ENCODE peak calls at places on chromosomes 11 and 22, in nine cellular contexts. H, Z, D, V, Y, X, J, G and U are unnamed samples. For H3K4me1, the result is how much of the 10 kb centered on the place peaks cover.

GRCh38 chr11:85619497-85619896 is 7.6 kb downstream of the DLG2 start:
- DNase-seq in H (no peak), Z (no peak), D (no peak), V (no peak), Y (peak), X (no peak), J (no peak), G (no peak), U (no peak)

GRCh38 chr22:49690454-49690853 is 137.2 kb downstream of the BRD1 start:
- DNase-seq in H (no peak), Z (no peak), D (no peak), V (no peak), Y (no peak), X (no peak), J (no peak), G (no peak), U (peak)

GRCh38 chr11:114209343-114209742 is 86.9 kb upstream of the NNMT start:
- DNase-seq in H (no peak), Z (no peak), D (no peak), V (no peak), Y (no peak), X (no peak), J (no peak), G (peak), U (no peak)

GRCh38 chr22:17257578-17257977 is 38.3 kb upstream of the ADA2 start:
- DNase-seq in H (no peak), Z (no peak), D (no peak), V (no peak), Y (no peak), X (no peak), J (no peak), G (peak), U (no peak)

GRCh38 chr11:5307256-5308019 is 5.7 kb upstream of the OR51B4 start:
- DNase-seq in H (no peak), Z (no peak), D (no peak), V (no peak), Y (no peak), X (no peak), J (no peak), G (no peak), U (no peak)

GRCh38 chr11:17552041-17552355 is 4.9 kb downstream of the OTOG start:
- DNase-seq in H (no peak), Z (no peak), D (no peak), V (no peak), Y (no peak), X (no peak), J (no peak), G (no peak), U (no peak)

GRCh38 chr11:35791088-35791958 is 128.7 kb downstream of the TRIM44 start:
- DNase-seq in H (no peak), Z (no peak), D (no peak), V (peak), Y (no peak), X (no peak), J (peak), G (no peak), U (no peak)

GRCh38 chr22:30867746-30868662 is 100.6 kb downstream of the MORC2 start:
- DNase-seq in H (no peak), Z (peak), D (no peak), V (no peak), Y (peak), X (no peak), J (peak), G (no peak), U (no peak)

GRCh38 chr22:26487996-26488395 is 4.3 kb downstream of the SRRD start:
- DNase-seq in H (no peak), Z (no peak), D (no peak), V (no peak), Y (no peak), X (no peak), J (no peak), G (no peak), U (no peak)

GRCh38 chr22:29584975-29585374 is 4.1 kb upstream of the NIPSNAP1 start:
- DNase-seq in H (no peak), Z (no peak), D (no peak), V (no peak), Y (no peak), X (no peak), J (no peak), G (no peak), U (no peak)

GRCh38 chr22:29973269-29973668 is 90.3 kb downstream of the MTMR3 start:
- DNase-seq in H (no peak), Z (no peak), D (no peak), V (no peak), Y (no peak), X (no peak), J (no peak), G (no peak), U (no peak)

GRCh38 chr11:2199466-2200341 is 28.1 kb upstream of the TH start:
- DNase-seq in H (no peak), Z (no peak), D (no peak), V (no peak), Y (peak), X (no peak), J (peak), G (no peak), U (no peak)

GRCh38 chr11:27496461-27496860 is 10.1 kb downstream of the LIN7C start:
- DNase-seq in H (no peak), Z (no peak), D (no peak), V (peak), Y (no peak), X (no peak), J (no peak), G (no peak), U (no peak)

GRCh38 chr11:27495710-27496300 is 10.8 kb downstream of the LIN7C start:
- DNase-seq in H (no peak), Z (no peak), D (no peak), V (no peak), Y (no peak), X (no peak), J (no peak), G (no peak), U (no peak)

GRCh38 chr11:27501102-27501501 is 5.5 kb downstream of the LIN7C start:
- DNase-seq in H (no peak), Z (no peak), D (no peak), V (no peak), Y (no peak), X (no peak), J (no peak), G (no peak), U (no peak)

GRCh38 chr11:27497911-27498310 is 8.7 kb downstream of the LIN7C start:
- DNase-seq in H (no peak), Z (no peak), D (no peak), V (no peak), Y (no peak), X (no peak), J (no peak), G (no peak), U (no peak)

GRCh38 chr11:27497284-27497866 is 9.2 kb downstream of the LIN7C start:
- DNase-seq in H (no peak), Z (no peak), D (no peak), V (peak), Y (no peak), X (no peak), J (peak), G (no peak), U (no peak)
- TF ChIP-seq CTCF in H (peak), Z (peak), D (peak), V (peak), Y (peak), X (peak), J (peak), G (peak), U (no peak)

GRCh38 chr11:105613183-105613582 is 3.3 kb downstream of the GRIA4 start:
- DNase-seq in H (no peak), Z (no peak), D (no peak), V (no peak), Y (no peak), X (no peak), J (no peak), G (no peak), U (no peak)
- H3K4me3 ChIP-seq in H (no peak), Z (no peak), D (no peak), V (no peak), Y (no peak), X (no peak), J (no peak), G (no peak), U (no peak)

GRCh38 chr22:23180301-23180892 is at the start of gene BCR:
- DNase-seq in H (peak), Z (peak), D (peak), V (peak), Y (peak), X (peak), J (peak), G (peak), U (no peak)

GRCh38 chr22:23177197-23177596 is 3.1 kb upstream of the BCR start:
- DNase-seq in H (no peak), Z (no peak), D (no peak), V (no peak), Y (no peak), X (no peak), J (no peak), G (no peak), U (no peak)

GRCh38 chr22:23176645-23177027 is 3.7 kb upstream of the BCR start:
- DNase-seq in H (no peak), Z (no peak), D (no peak), V (no peak), Y (no peak), X (no peak), J (no peak), G (no peak), U (no peak)

GRCh38 chr22:23179381-23180294 is 671 bp upstream of the BCR start:
- DNase-seq in H (no peak), Z (peak), D (peak), V (no peak), Y (peak), X (no peak), J (no peak), G (peak), U (no peak)

GRCh38 chr22:23178512-23179254 is 1.6 kb upstream of the BCR start:
- DNase-seq in H (peak), Z (peak), D (peak), V (peak), Y (peak), X (peak), J (peak), G (peak), U (no peak)
- H3K4me1 ChIP-seq in H (under half), Z (under half), D (under half), V (under half), Y (under half), X (under half), J (under half), G (under half), U (under half)

GRCh38 chr11:72235351-72236057 is 8.5 kb downstream of the PHOX2A start:
- DNase-seq in H (no peak), Z (no peak), D (no peak), V (no peak), Y (no peak), X (no peak), J (peak), G (no peak), U (peak)
- TF ChIP-seq CTCF in H (no peak), Z (no peak), D (no peak), V (no peak), Y (no peak), X (no peak), J (no peak), G (no peak), U (no peak)

DNA sequence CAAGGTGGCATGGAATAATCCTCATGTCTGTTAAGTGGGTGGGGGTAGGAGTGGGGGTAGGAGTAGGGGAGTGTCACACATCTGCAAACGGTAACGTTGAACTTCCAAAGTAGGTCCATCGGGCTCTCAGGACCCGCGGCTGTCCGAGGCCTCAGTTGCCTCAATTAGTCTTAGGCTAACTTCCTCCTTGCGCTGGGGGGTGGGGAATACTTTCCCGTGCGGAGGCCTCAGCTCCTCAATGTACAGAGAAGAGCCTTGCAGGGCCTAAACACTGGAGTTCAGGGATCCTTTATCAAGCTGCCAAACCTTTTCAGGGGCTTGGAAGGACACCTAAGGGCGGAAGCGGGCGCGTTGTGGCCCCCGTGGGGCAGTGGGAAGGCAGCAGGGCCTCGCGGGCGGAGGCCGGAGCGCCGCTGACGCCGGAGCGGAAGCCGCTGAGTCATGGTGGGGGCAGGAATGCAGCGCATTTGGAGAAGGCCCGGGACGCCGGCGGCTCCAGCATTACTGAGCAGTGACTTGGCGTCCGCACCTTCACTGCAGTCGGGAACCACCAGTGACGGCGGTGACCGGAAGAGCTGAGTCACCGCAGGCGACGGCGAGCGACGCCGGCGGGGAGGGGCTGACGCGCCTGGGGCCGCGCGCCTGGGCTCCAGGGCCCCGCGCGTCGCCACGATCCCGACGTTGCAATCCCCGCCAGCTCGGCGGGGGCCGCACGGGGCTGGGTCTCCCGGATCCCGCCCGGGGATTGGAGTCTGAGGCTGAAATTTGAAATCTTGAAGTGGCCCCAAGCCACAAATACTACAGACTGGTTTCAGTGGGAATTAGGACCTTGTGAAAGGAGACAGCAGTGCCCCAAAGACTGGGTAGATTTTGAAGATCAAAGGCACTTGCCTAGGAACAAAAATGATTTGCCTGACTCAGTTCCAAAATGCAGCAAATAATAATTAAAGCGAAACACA is 20.2 kb upstream of the IPO7 start:
- DNase-seq in H (peak), Z (peak), D (peak), V (peak), Y (peak), X (peak), J (peak), G (peak), U (peak)
- H3K4me3 ChIP-seq in H (peak), Z (peak), D (peak), V (peak), Y (peak), X (peak), J (peak), G (peak), U (peak)

GRCh38 chr11:834371-835316 is 1.9 kb downstream of the CD151 start:
- DNase-seq in H (peak), Z (peak), D (peak), V (peak), Y (peak), X (no peak), J (no peak), G (no peak), U (no peak)
- H3K4me1 ChIP-seq in H (half or more), Z (half or more), D (under half), V (under half), Y (half or more), X (under half), J (under half), G (under half), U (half or more)

GRCh38 chr11:113159967-113160621 is 154.3 kb upstream of the TTC12 start:
- DNase-seq in H (no peak), Z (no peak), D (peak), V (no peak), Y (no peak), X (no peak), J (no peak), G (peak), U (no peak)
- TF ChIP-seq CTCF in H (no peak), Z (no peak), D (no peak), V (no peak), Y (no peak), X (no peak), J (no peak), G (no peak), U (no peak)

DNA sequence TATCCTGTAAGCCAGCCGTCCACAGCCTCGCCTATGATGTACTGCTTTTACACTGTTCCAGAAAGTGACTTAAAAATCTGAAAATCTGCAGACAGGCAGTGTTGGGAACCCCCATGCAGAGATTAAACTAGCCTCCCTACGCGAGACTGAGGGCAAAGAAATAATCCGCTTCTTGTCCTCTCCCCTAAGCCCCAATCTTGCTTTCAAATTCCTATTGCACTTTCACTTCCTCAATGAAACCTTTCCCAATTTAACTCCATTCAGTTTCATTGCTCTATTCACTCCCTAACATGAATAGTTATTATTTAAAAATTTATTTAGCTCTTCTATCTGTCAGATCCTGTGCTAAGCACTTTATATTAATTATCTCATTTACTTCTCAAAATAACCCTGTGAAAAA is 224.9 kb downstream of the BLID start:
- DNase-seq in H (no peak), Z (no peak), D (no peak), V (no peak), Y (no peak), X (no peak), J (no peak), G (no peak), U (no peak)
- H3K4me3 ChIP-seq in H (no peak), Z (no peak), D (no peak), V (no peak), Y (no peak), X (no peak), J (no peak), G (no peak), U (no peak)